ENCODE peak calls at places on chromosomes 12 and 14, in ten cellular contexts. E is activated CD8-positive, alpha-beta T cell treated with anti-CD3 and anti-CD28 coated beads for 36 hours; K is mesothelial cell of epicardium; A is NCI-H1417; C is effector memory CD4-positive, alpha-beta T cell; X is HFFc6; N is cardiac fibroblast; O is stimulated activated CD4-positive, alpha-beta T cell treated with anti-CD3 and anti-CD28 coated beads, Interleukin-2, amount 100 ng/mL, for 48 hours; F is hypothalamus; Q is GM10248. P is an unnamed sample.

GRCh38 chr14:22379727-22380126 is 209.3 kb downstream of the DAD1 start:
- DNase-seq in X (peak; percentile 40), A (no peak), N (no peak), O (no peak), E (no peak), K (no peak), F (no peak), Q (no peak), C (no peak), P (no peak)

GRCh38 chr12:18805516-18806248 is 67.8 kb downstream of the CAPZA3 start:
- DNase-seq in Q (no peak), A (peak; percentile 2), C (no peak), K (no peak), N (no peak), E (no peak), X (no peak), O (no peak), F (no peak), P (no peak)

GRCh38 chr12:65446901-65447300 is 168.4 kb downstream of the MSRB3 start:
- DNase-seq in E (no peak), X (no peak), A (no peak), O (no peak), K (no peak), C (no peak), Q (no peak), F (no peak), N (no peak), P (no peak)

GRCh38 chr12:6215120-6215807 is 15.1 kb downstream of the CD9 start:
- DNase-seq in E (no peak), C (no peak), K (no peak), Q (no peak), N (no peak), X (no peak), A (no peak), O (no peak), F (no peak), P (no peak)

GRCh38 chr12:116389990-116390655 is 112.6 kb upstream of the MED13L start:
- DNase-seq in X (peak; percentile 94), N (peak; percentile 94), E (no peak), O (no peak), F (no peak), Q (no peak), A (no peak), C (no peak), K (no peak), P (no peak)

GRCh38 chr14:76720382-76720813 is 40.9 kb upstream of the VASH1 start:
- DNase-seq in C (no peak), N (peak; percentile 81), O (no peak), Q (peak; percentile 59), X (no peak), K (peak; percentile 47), A (peak; percentile 21), E (no peak), F (no peak), P (peak; percentile 65)

GRCh38 chr12:115943310-115943629 is 334.2 kb downstream of the MED13L start:
- DNase-seq in N (no peak), X (no peak), Q (no peak), O (no peak), K (no peak), E (no peak), C (no peak), F (no peak), A (no peak), P (no peak)

GRCh38 chr12:66678640-66679268 is at the start of gene GRIP1:
- DNase-seq in A (peak; percentile 58), O (no peak), E (no peak), F (no peak), X (no peak), C (no peak), N (no peak), K (no peak), Q (no peak), P (no peak)

GRCh38 chr14:101968186-101968585 is 3.8 kb downstream of the DYNC1H1 start:
- DNase-seq in C (no peak), X (no peak), A (no peak), Q (no peak), E (no peak), O (no peak), K (no peak), N (no peak), F (no peak), P (no peak)

GRCh38 chr12:93135286-93136239 is 206.5 kb upstream of the EEA1 start:
- DNase-seq in C (no peak), Q (no peak), N (no peak), A (peak; percentile 57), X (peak; percentile 22), O (no peak), E (no peak), F (no peak), K (no peak), P (peak; percentile 70)

GRCh38 chr12:105588126-105588525 is 257.6 kb downstream of the C12orf75 start:
- DNase-seq in K (no peak), N (no peak), F (no peak), X (no peak), E (no peak), A (no peak), O (no peak), Q (no peak), C (no peak), P (no peak)

GRCh38 chr12:58342736-58343135 is 401.4 kb downstream of the ATP23 start:
- DNase-seq in O (no peak), N (no peak), C (no peak), Q (no peak), X (no peak), F (no peak), A (no peak), E (no peak), K (no peak), P (no peak)

GRCh38 chr14:48398675-48399282 is 723.4 kb upstream of the MDGA2 start:
- DNase-seq in X (peak; percentile 20), Q (peak; percentile 9), F (no peak), A (peak; percentile 24), K (no peak), E (no peak), O (no peak), C (no peak), N (peak; percentile 44), P (peak; percentile 14)

GRCh38 chr14:104870368-104871144 is 5.5 kb downstream of the CEP170B start:
- DNase-seq in F (no peak), E (peak; percentile 69), A (no peak), X (no peak), O (peak; percentile 54), K (no peak), C (no peak), Q (no peak), N (no peak), P (no peak)

GRCh38 chr12:124567035-124567672 is at the start of gene NCOR2:
- DNase-seq in X (no peak), E (peak; percentile 66), A (peak; percentile 85), F (peak; percentile 52), N (no peak), O (peak; percentile 44), Q (peak; percentile 71), C (peak; percentile 43), K (peak; percentile 66), P (peak; percentile 71)

GRCh38 chr14:63759454-63759853 is 31.6 kb upstream of the SGPP1 start:
- DNase-seq in F (no peak), E (peak; percentile 24), X (no peak), O (no peak), N (peak; percentile 29), Q (peak; percentile 33), A (no peak), C (peak; percentile 2), K (no peak), P (peak; percentile 75)

GRCh38 chr12:123363385-123363742 is 1.3 kb downstream of the SBNO1 start:
- DNase-seq in Q (peak; percentile 39), N (no peak), K (no peak), F (no peak), A (no peak), O (no peak), E (no peak), C (no peak), X (peak; percentile 23), P (peak; percentile 39)

GRCh38 chr12:62632521-62632920 is 165.9 kb downstream of the MON2 start:
- DNase-seq in X (peak; percentile 25), Q (peak; percentile 44), K (peak; percentile 49), C (no peak), A (peak; percentile 81), O (no peak), E (no peak), F (peak; percentile 12), N (peak; percentile 65), P (peak; percentile 27)

GRCh38 chr14:72906879-72907278 is 13.0 kb upstream of the DPF3 start:
- DNase-seq in O (no peak), Q (no peak), K (no peak), C (no peak), N (no peak), X (no peak), A (no peak), E (no peak), F (no peak), P (peak; percentile 47)

GRCh38 chr12:7937867-7938506 is 2.0 kb upstream of the SLC2A3 start:
- DNase-seq in K (no peak), C (no peak), F (no peak), O (no peak), A (no peak), X (peak; percentile 11), Q (peak; percentile 28), N (peak; percentile 67), E (peak; percentile 72), P (peak; percentile 24)

GRCh38 chr12:19657401-19657800 is 218.1 kb downstream of the AEBP2 start:
- DNase-seq in F (no peak), K (no peak), C (no peak), X (peak; percentile 35), E (no peak), Q (no peak), O (no peak), N (no peak), A (no peak), P (no peak)

GRCh38 chr12:96094201-96094600 is 58.8 kb upstream of the LTA4H start:
- DNase-seq in O (no peak), K (no peak), F (no peak), A (peak; percentile 82), N (no peak), E (no peak), X (no peak), C (no peak), Q (no peak), P (no peak)

GRCh38 chr12:64609543-64610091 is 678 bp upstream of the RASSF3 start:
- DNase-seq in K (no peak), E (no peak), F (no peak), O (no peak), N (peak; percentile 21), A (no peak), X (no peak), C (no peak), Q (peak; percentile 30), P (no peak)

GRCh38 chr14:64683264-64683663 is 21.0 kb upstream of the PLEKHG3 start:
- DNase-seq in F (peak; percentile 37), O (no peak), Q (no peak), X (no peak), N (no peak), K (no peak), A (no peak), C (no peak), E (no peak), P (no peak)

GRCh38 chr12:122836027-122836921 is 1.0 kb downstream of the HIP1R start:
- DNase-seq in C (no peak), N (peak; percentile 46), F (no peak), K (peak; percentile 48), E (peak; percentile 77), X (no peak), A (peak; percentile 78), Q (peak; percentile 75), O (peak; percentile 31), P (peak; percentile 79)

GRCh38 chr14:100417466-100417865 is 94.3 kb downstream of the SLC25A47 start:
- DNase-seq in A (no peak), K (peak; percentile 60), F (peak; percentile 59), Q (no peak), N (peak; percentile 91), X (peak; percentile 93), E (no peak), O (no peak), C (no peak), P (no peak)

GRCh38 chr12:8076357-8076756 is 5.7 kb upstream of the NECAP1 start:
- DNase-seq in C (no peak), E (no peak), K (no peak), O (no peak), Q (no peak), X (no peak), N (no peak), F (no peak), A (no peak), P (no peak)

GRCh38 chr12:76883826-76884225 is 5.0 kb upstream of the CSRP2 start:
- DNase-seq in X (peak; percentile 11), F (no peak), O (no peak), N (peak; percentile 96), A (no peak), E (no peak), Q (no peak), C (no peak), K (no peak), P (no peak)